ENCODE peak calls at places on chromosome 17, in four cellular contexts. L, O, G and I are unnamed samples.
A peak's percentile ranks its signal among the peaks of the same experiment; 100 is the strongest.

GRCh38 chr17:4536259-4536741 is 18.9 kb downstream of the MYBBP1A start:
- DNase-seq in O (peak; percentile 72), G (no peak), L (no peak), I (peak; percentile 65)

GRCh38 chr17:35447494-35447893 is 1.1 kb downstream of the SLFN13 start:
- DNase-seq in G (no peak), O (no peak), L (no peak), I (no peak)

GRCh38 chr17:56085576-56086267 is 67.6 kb upstream of the ANKFN1 start:
- DNase-seq in L (no peak), O (no peak), G (no peak), I (no peak)

GRCh38 chr17:9905902-9906301 is 831 bp upstream of the RCVRN start:
- DNase-seq in G (no peak), L (no peak), O (peak; percentile 79), I (peak; percentile 52)

GRCh38 chr17:76371656-76372628 is 12.5 kb upstream of the SPHK1 start:
- DNase-seq in G (no peak), L (peak; percentile 100), O (no peak), I (no peak)

GRCh38 chr17:54935487-54935886 is 33.0 kb downstream of the COX11 start:
- DNase-seq in O (no peak), G (no peak), L (no peak), I (peak; percentile 18)

GRCh38 chr17:17675925-17676534 is 5.2 kb upstream of the RAI1 start:
- DNase-seq in L (peak; percentile 52), O (peak; percentile 64), G (no peak), I (peak; percentile 77)

GRCh38 chr17:32588982-32589381 is 102.2 kb downstream of the CDK5R1 start:
- DNase-seq in G (no peak), O (peak; percentile 71), L (no peak), I (peak; percentile 63)

GRCh38 chr17:40501499-40501911 is at the start of gene TNS4:
- DNase-seq in O (no peak), L (no peak), G (no peak), I (no peak)

GRCh38 chr17:4160294-4160859 is 17.4 kb downstream of the CYB5D2 start:
- DNase-seq in G (no peak), L (no peak), O (no peak), I (no peak)

GRCh38 chr17:75242461-75243042 is 18.9 kb downstream of the GGA3 start:
- DNase-seq in G (no peak), O (no peak), L (no peak), I (no peak)

DNA sequence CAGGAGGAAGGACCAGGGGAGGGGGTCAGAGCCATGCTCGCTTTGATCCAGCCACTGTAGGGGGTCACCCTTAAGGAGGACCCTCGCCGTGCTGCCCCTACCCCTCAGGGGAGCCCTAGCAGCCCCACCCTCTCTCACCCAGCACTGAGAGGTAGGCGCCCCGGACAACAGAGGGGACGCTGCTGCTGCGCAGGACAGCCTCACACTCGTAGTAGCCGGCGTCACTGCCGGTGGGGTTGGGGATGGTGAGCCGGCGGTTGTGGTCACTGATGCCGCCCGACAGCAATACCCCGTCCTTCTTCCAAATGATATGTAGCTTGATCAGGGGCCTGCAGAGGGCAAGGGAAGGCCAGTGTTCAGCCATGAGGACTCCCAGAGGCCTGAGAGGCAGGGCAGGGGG is 126.0 kb upstream of the CDC42EP4 start:
- DNase-seq in O (no peak), G (no peak), L (no peak), I (no peak)
- H4K5ac ChIP-seq in O (no peak overlapping the region), G (no peak overlapping the region), L (no peak overlapping the region), I (no peak overlapping the region)

GRCh38 chr17:63325885-63326284 is 120.2 kb downstream of the CYB561 start:
- DNase-seq in G (no peak), L (peak; percentile 30), O (no peak), I (no peak)

GRCh38 chr17:63332286-63332685 is 113.8 kb downstream of the CYB561 start:
- DNase-seq in G (no peak), L (no peak), O (no peak), I (no peak)

GRCh38 chr17:63331301-63331700 is 114.8 kb downstream of the CYB561 start:
- DNase-seq in G (no peak), L (no peak), O (no peak), I (no peak)

GRCh38 chr17:63333869-63334268 is 112.2 kb downstream of the CYB561 start:
- DNase-seq in G (no peak), L (no peak), O (no peak), I (no peak)

DNA sequence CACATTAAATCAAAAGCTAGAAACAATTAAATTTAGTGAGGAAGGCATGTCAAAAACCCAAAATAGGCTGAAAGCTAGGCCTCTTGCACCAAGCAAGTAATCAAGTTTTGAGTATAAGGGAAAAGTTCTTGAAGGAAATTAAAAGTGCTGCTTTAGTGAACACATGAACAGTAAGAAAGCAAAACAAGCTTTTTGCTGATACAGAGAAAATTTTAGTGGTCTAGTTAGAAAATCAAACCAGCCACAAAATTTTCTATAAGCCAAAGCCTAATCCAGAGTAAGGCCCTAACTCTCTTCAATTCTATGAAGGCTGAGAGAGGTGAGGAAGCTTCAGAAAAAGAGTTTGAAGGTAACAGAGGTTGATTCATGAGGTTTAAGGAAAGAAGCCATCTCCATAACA is 116.2 kb downstream of the CYB561 start:
- DNase-seq in G (no peak), L (no peak), O (no peak), I (no peak)
- H2BK15ac ChIP-seq in G (no peak overlapping the region), L (no peak overlapping the region), O (no peak overlapping the region), I (no peak overlapping the region)

GRCh38 chr17:37111329-37111728 is 162.6 kb downstream of the AATF start:
- DNase-seq in G (no peak), O (no peak), L (no peak), I (no peak)
- H4K5ac ChIP-seq in G (no peak overlapping the region), O (no peak overlapping the region), L (no peak overlapping the region), I (no peak overlapping the region)

DNA sequence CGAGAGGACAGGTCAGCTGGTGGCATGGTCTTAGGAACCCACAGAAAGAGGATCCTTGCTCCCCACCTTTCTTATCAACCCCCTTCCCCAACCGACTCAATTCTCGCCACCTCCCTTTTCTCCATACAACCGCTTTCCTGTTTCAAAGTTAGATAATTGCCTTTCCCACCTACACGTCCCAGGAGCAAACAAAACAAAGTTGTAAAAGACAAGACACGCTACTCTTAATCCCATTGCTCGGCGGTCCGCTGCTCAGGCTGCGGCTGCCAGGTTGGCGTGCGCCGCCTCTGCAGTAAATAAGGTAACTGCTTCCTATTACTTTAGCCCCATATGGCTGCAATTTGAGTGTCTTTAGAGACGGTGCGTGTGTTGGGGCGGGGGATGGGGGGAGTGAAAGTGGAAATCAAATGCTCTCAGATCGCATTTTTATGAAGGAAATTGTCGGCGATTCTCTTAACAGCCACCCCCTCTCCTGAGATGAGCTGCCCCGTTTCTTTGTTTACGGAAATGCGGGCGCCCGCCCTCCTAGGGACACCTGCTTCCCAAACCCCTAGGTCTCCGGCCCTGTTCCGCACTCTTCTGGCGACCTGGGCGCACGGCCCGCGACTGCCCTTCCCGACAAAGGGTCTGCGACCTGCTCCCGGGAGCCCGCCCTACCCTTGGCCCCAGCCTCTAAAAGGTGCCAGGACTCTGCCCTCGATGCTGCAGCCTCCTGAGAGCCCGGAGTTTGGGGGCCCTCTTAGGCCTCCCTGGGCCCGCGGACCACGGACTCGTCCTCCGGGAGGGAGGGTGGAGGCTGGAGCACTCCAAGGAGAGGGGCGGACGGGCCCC is 3.7 kb upstream of the CBX8 start:
- DNase-seq in O (peak; percentile 93), G (no peak), L (peak; percentile 39), I (peak; percentile 79)
- H2BK15ac ChIP-seq in O (no peak overlapping the region), G (peak overlapping the region; percentile 95), L (no peak overlapping the region), I (no peak overlapping the region)

DNA sequence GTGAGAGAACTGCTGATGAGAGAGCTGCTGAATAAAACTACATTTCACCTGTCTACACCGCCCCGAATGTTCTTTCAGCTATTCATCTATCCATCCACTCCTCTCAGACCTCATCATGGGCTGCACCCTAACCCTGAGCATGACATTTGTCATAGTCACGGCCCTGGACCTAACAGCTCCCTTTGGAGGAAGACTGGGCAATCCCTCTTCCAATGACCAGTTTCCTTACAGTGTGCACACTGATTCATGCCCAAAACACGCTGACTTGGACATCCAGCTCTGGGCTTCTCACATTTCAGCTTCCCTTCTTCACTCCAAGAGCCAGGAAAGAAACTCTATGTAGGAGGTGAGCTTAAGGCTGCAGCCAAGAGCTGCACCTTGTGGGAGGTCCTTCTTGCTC is 41.8 kb upstream of the ARL4D start:
- DNase-seq in L (peak; percentile 96), O (no peak), G (no peak), I (no peak)
- H4K5ac ChIP-seq in L (no peak overlapping the region), O (no peak overlapping the region), G (no peak overlapping the region), I (no peak overlapping the region)

GRCh38 chr17:77379065-77379428 is 238.3 kb downstream of the SEC14L1 start:
- DNase-seq in L (no peak), G (no peak), O (no peak), I (no peak)
- H2BK15ac ChIP-seq in L (no peak overlapping the region), G (no peak overlapping the region), O (no peak overlapping the region), I (no peak overlapping the region)